ENCODE peak calls at places on chromosomes 12 and 14, in six cellular contexts. One of them, this sample, is unnamed.

GRCh38 chr14:23175823-23176222 is 7.6 kb downstream of the SLC7A8 start:
- DNase-seq in IMR-90: peak
- DNase-seq in GM12878: no peak
- DNase-seq in A549: no peak
- DNase-seq in SK-N-SH: no peak
- DNase-seq in HepG2: no peak
- DNase-seq in this sample: no peak

GRCh38 chr12:75944097-75944904 is 87.3 kb downstream of the PHLDA1 start:
- DNase-seq in IMR-90: peak
- DNase-seq in GM12878: peak
- DNase-seq in A549: peak
- DNase-seq in SK-N-SH: no peak
- DNase-seq in HepG2: peak
- DNase-seq in this sample: no peak

GRCh38 chr12:118650586-118650960 is 274.2 kb downstream of the SUDS3 start:
- DNase-seq in IMR-90: no peak
- DNase-seq in GM12878: no peak
- DNase-seq in A549: no peak
- DNase-seq in SK-N-SH: no peak
- DNase-seq in HepG2: no peak
- DNase-seq in this sample: peak

GRCh38 chr14:75223664-75224154 is 47.3 kb upstream of the TMED10 start:
- DNase-seq in IMR-90: peak
- DNase-seq in GM12878: peak
- DNase-seq in A549: no peak
- DNase-seq in SK-N-SH: no peak
- DNase-seq in HepG2: no peak
- DNase-seq in this sample: peak

GRCh38 chr14:82642425-82642824 is 1108.8 kb upstream of the SEL1L start:
- DNase-seq in IMR-90: no peak
- DNase-seq in GM12878: no peak
- DNase-seq in A549: peak
- DNase-seq in SK-N-SH: no peak
- DNase-seq in HepG2: no peak
- DNase-seq in this sample: peak

GRCh38 chr14:38211258-38211735 is 3.6 kb downstream of the SSTR1 start:
- DNase-seq in IMR-90: no peak
- DNase-seq in GM12878: no peak
- DNase-seq in A549: no peak
- DNase-seq in SK-N-SH: no peak
- DNase-seq in HepG2: no peak
- DNase-seq in this sample: no peak

GRCh38 chr14:72549848-72550247 is 344.1 kb downstream of the DPF3 start:
- DNase-seq in IMR-90: no peak
- DNase-seq in GM12878: no peak
- DNase-seq in A549: no peak
- DNase-seq in SK-N-SH: no peak
- DNase-seq in HepG2: no peak
- DNase-seq in this sample: no peak

GRCh38 chr14:64683264-64683663 is 21.0 kb upstream of the PLEKHG3 start:
- DNase-seq in IMR-90: no peak
- DNase-seq in GM12878: no peak
- DNase-seq in A549: no peak
- DNase-seq in SK-N-SH: no peak
- DNase-seq in HepG2: peak
- DNase-seq in this sample: no peak

GRCh38 chr14:90678420-90678819 is 137.8 kb downstream of the TTC7B start:
- DNase-seq in IMR-90: peak
- DNase-seq in GM12878: no peak
- DNase-seq in A549: no peak
- DNase-seq in SK-N-SH: no peak
- DNase-seq in HepG2: no peak
- DNase-seq in this sample: no peak

GRCh38 chr12:94621662-94622359 is 28.5 kb downstream of the TMCC3 start:
- DNase-seq in IMR-90: peak
- DNase-seq in GM12878: peak
- DNase-seq in A549: no peak
- DNase-seq in SK-N-SH: no peak
- DNase-seq in HepG2: no peak
- DNase-seq in this sample: no peak

GRCh38 chr12:131857908-131858850 is 30.0 kb downstream of the MMP17 start:
- DNase-seq in IMR-90: no peak
- DNase-seq in GM12878: no peak
- DNase-seq in A549: no peak
- DNase-seq in SK-N-SH: no peak
- DNase-seq in HepG2: no peak
- DNase-seq in this sample: no peak

GRCh38 chr12:131854861-131855476 is 26.8 kb downstream of the MMP17 start:
- DNase-seq in IMR-90: no peak
- DNase-seq in GM12878: no peak
- DNase-seq in A549: no peak
- DNase-seq in SK-N-SH: no peak
- DNase-seq in HepG2: no peak
- DNase-seq in this sample: no peak

GRCh38 chr12:131853832-131854797 is 25.9 kb downstream of the MMP17 start:
- DNase-seq in IMR-90: no peak
- DNase-seq in GM12878: no peak
- DNase-seq in A549: no peak
- DNase-seq in SK-N-SH: no peak
- DNase-seq in HepG2: no peak
- DNase-seq in this sample: no peak

GRCh38 chr12:131856366-131857097 is 28.3 kb downstream of the MMP17 start:
- DNase-seq in IMR-90: no peak
- DNase-seq in GM12878: no peak
- DNase-seq in A549: no peak
- DNase-seq in SK-N-SH: no peak
- DNase-seq in HepG2: no peak
- DNase-seq in this sample: no peak

DNA sequence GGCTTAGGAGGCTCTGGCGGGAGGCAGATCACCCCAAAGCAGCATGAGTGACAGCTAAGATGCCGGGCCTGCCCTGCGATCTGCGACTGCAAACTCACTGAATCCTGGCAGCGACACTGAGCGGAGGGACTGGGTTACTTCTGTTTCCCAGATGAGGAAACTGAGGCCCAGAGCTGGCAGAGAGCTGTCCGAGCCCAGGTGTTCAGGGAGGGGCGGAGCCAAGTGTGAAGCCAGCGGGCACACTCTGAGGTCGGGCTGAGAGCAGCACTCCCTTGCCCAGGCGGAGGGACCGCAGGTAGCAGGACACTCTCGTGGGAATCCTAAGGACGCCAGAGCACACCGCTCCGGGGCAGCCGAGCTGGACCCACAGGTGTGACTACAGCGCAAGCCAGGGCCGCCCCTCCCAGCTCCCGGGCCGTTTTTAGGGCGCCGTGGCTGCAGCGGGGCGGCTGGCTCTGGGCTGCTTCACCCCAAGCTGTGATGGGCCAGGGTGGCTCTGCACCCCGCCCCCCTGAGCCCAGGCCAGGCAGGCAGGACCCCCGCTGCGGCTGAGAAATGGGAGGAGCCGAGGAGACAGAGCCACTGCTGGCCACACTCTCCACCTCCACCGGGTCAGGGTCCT is 27.4 kb downstream of the MMP17 start:
- DNase-seq in IMR-90: no peak
- DNase-seq in GM12878: no peak
- DNase-seq in A549: no peak
- DNase-seq in SK-N-SH: no peak
- DNase-seq in HepG2: no peak
- DNase-seq in this sample: no peak
- TF ChIP-seq SMC3 in IMR-90: no peak
- TF ChIP-seq SMC3 in GM12878: no peak
- TF ChIP-seq SMC3 in A549: no peak
- TF ChIP-seq SMC3 in SK-N-SH: no peak
- TF ChIP-seq SMC3 in HepG2: no peak
- TF ChIP-seq SMC3 in this sample: no peak

GRCh38 chr12:5996459-5996858 is 51.4 kb upstream of the ANO2 start:
- DNase-seq in IMR-90: no peak
- DNase-seq in GM12878: no peak
- DNase-seq in A549: no peak
- DNase-seq in SK-N-SH: no peak
- DNase-seq in HepG2: no peak
- DNase-seq in this sample: no peak
- TF ChIP-seq SMC3 in IMR-90: no peak
- TF ChIP-seq SMC3 in GM12878: no peak
- TF ChIP-seq SMC3 in A549: no peak
- TF ChIP-seq SMC3 in SK-N-SH: no peak
- TF ChIP-seq SMC3 in HepG2: no peak
- TF ChIP-seq SMC3 in this sample: no peak

GRCh38 chr12:45269407-45269741 is 53.5 kb downstream of the ANO6 start:
- DNase-seq in IMR-90: no peak
- DNase-seq in GM12878: no peak
- DNase-seq in A549: no peak
- DNase-seq in SK-N-SH: no peak
- DNase-seq in HepG2: no peak
- DNase-seq in this sample: no peak
- TF ChIP-seq SMC3 in IMR-90: no peak
- TF ChIP-seq SMC3 in GM12878: no peak
- TF ChIP-seq SMC3 in A549: no peak
- TF ChIP-seq SMC3 in SK-N-SH: no peak
- TF ChIP-seq SMC3 in HepG2: no peak
- TF ChIP-seq SMC3 in this sample: no peak

DNA sequence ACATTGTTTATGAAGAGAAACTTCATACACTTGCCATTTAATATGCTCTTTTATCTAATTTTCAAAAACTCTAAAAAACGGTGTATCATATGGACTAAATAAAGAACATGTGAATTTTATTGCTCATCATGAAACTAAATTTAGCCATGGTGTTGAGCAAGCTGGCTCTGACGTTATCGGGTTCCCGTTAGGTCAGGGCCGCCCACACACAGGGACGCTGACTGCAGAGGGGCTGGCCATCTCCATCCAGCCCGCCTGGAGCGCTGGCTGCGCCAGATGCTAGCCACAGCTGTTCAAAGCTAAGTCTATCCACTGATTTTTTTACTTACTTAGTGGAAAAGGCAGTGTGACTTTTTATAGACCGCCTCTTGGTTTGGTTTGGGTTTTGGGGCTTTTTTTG is 36.5 kb upstream of the DYNC1H1 start:
- DNase-seq in IMR-90: peak
- DNase-seq in GM12878: no peak
- DNase-seq in A549: no peak
- DNase-seq in SK-N-SH: peak
- DNase-seq in HepG2: no peak
- DNase-seq in this sample: peak
- TF ChIP-seq SMC3 in IMR-90: no peak
- TF ChIP-seq SMC3 in GM12878: no peak
- TF ChIP-seq SMC3 in A549: no peak
- TF ChIP-seq SMC3 in SK-N-SH: no peak
- TF ChIP-seq SMC3 in HepG2: no peak
- TF ChIP-seq SMC3 in this sample: no peak

DNA sequence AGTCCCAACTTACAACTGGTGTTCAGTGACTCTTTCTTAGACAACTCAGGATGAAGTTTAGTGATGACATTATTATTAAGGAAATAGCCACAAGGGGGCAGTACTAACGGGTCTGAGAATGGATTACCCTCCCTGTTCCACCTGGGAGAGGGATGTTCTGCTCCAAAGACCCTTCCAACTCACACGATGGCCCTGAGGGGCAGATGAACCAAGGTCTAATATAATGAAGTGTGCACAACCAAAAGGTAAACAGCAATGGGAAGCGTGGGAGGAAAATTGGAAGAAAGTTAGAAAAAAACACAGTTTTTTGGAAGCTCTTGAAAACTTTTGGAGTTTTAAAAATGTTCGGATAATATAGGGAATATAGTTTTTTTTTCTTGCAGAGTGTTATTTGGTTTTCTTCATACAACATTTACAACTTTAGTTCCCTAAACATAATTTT is 24.0 kb downstream of the FGF6 start:
- DNase-seq in IMR-90: peak
- DNase-seq in GM12878: no peak
- DNase-seq in A549: peak
- DNase-seq in SK-N-SH: peak
- DNase-seq in HepG2: peak
- DNase-seq in this sample: peak
- TF ChIP-seq SMC3 in IMR-90: peak
- TF ChIP-seq SMC3 in GM12878: peak
- TF ChIP-seq SMC3 in A549: peak
- TF ChIP-seq SMC3 in SK-N-SH: peak
- TF ChIP-seq SMC3 in HepG2: peak
- TF ChIP-seq SMC3 in this sample: no peak

GRCh38 chr14:61048640-61049039 is 67.6 kb downstream of the SLC38A6 start:
- DNase-seq in IMR-90: no peak
- DNase-seq in GM12878: no peak
- DNase-seq in A549: no peak
- DNase-seq in SK-N-SH: no peak
- DNase-seq in HepG2: no peak
- DNase-seq in this sample: no peak

DNA sequence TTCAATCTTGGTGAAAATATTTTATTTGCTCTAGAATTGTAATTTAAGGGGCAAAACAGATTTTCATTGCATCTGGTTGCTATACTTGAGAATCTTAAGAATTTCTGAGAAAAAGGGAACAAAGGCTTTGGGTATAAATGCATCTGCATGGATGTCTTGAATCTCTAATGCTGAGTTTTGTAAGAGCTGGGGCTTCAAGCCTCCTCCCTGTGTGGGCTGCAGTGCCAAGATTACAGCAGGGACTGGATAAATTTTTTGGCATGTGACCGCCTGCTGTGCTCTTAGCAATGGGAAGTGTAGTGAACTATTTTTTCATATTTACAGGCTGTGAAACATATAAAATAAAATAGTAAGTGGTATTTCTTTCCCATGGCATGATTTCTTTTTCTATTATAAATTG is 70.0 kb downstream of the SLC38A6 start:
- DNase-seq in IMR-90: peak
- DNase-seq in GM12878: no peak
- DNase-seq in A549: no peak
- DNase-seq in SK-N-SH: no peak
- DNase-seq in HepG2: no peak
- DNase-seq in this sample: peak
- TF ChIP-seq SMC3 in IMR-90: no peak
- TF ChIP-seq SMC3 in GM12878: no peak
- TF ChIP-seq SMC3 in A549: no peak
- TF ChIP-seq SMC3 in SK-N-SH: no peak
- TF ChIP-seq SMC3 in HepG2: no peak
- TF ChIP-seq SMC3 in this sample: no peak

GRCh38 chr12:81798294-81798693 is 39.1 kb upstream of the PPFIA2 start:
- DNase-seq in IMR-90: no peak
- DNase-seq in GM12878: no peak
- DNase-seq in A549: no peak
- DNase-seq in SK-N-SH: no peak
- DNase-seq in HepG2: no peak
- DNase-seq in this sample: no peak

GRCh38 chr12:81797100-81797499 is 38.0 kb upstream of the PPFIA2 start:
- DNase-seq in IMR-90: no peak
- DNase-seq in GM12878: no peak
- DNase-seq in A549: peak
- DNase-seq in SK-N-SH: peak
- DNase-seq in HepG2: peak
- DNase-seq in this sample: no peak

GRCh38 chr12:81800298-81801148 is 41.4 kb upstream of the PPFIA2 start:
- DNase-seq in IMR-90: no peak
- DNase-seq in GM12878: no peak
- DNase-seq in A549: no peak
- DNase-seq in SK-N-SH: no peak
- DNase-seq in HepG2: no peak
- DNase-seq in this sample: no peak
- TF ChIP-seq SMC3 in IMR-90: no peak
- TF ChIP-seq SMC3 in GM12878: no peak
- TF ChIP-seq SMC3 in A549: no peak
- TF ChIP-seq SMC3 in SK-N-SH: no peak
- TF ChIP-seq SMC3 in HepG2: no peak
- TF ChIP-seq SMC3 in this sample: no peak

This sample was measured in K562.